ENCODE peak calls at places on chromosomes 13 and 19, in eight cellular contexts. F is left ventricle myocardium inferior, Q is heart right ventricle, W is fibroblast of lung, R is psoas muscle, B is stomach, L is spleen, D is GM23338. Z is an unnamed sample.

GRCh38 chr19:49677232-49677881 is at the start of gene PRMT1:
- DNase-seq in F (no peak), Q (no peak), W (no peak), R (peak; percentile 80), B (no peak), L (peak; percentile 92), D (peak; percentile 67), Z (peak; percentile 70)

GRCh38 chr19:33394006-33394722 is 20.7 kb downstream of the CEBPG start:
- DNase-seq in F (peak; percentile 57), Q (no peak), W (peak; percentile 82), R (peak; percentile 89), B (no peak), L (peak; percentile 78), D (no peak), Z (no peak)

GRCh38 chr19:13579388-13580060 is 73.2 kb upstream of the CACNA1A start:
- DNase-seq in F (no peak), Q (no peak), W (no peak), R (no peak), B (no peak), L (no peak), D (peak; percentile 30), Z (no peak)

GRCh38 chr13:97762141-97762540 is 191.3 kb upstream of the IPO5 start:
- DNase-seq in F (no peak), Q (no peak), W (no peak), R (no peak), B (no peak), L (no peak), D (no peak), Z (no peak)

GRCh38 chr13:78029891-78030290 is 111.3 kb upstream of the EDNRB start:
- DNase-seq in F (no peak), Q (no peak), W (no peak), R (no peak), B (no peak), L (no peak), D (no peak), Z (no peak)

GRCh38 chr13:48126944-48127814 is 32.3 kb upstream of the MED4 start:
- DNase-seq in F (peak; percentile 84), Q (peak; percentile 81), W (peak; percentile 83), R (peak; percentile 85), B (peak; percentile 29), L (no peak), D (peak; percentile 88), Z (peak; percentile 61)

GRCh38 chr13:47945738-47946137 is 55.3 kb downstream of the SUCLA2 start:
- DNase-seq in F (no peak), Q (no peak), W (peak; percentile 50), R (no peak), B (no peak), L (no peak), D (no peak), Z (peak; percentile 29)

GRCh38 chr19:54152267-54152666 is 7.3 kb downstream of the LENG1 start:
- DNase-seq in F (no peak), Q (no peak), W (no peak), R (no peak), B (no peak), L (no peak), D (no peak), Z (no peak)

GRCh38 chr13:60155978-60156377 is 7.8 kb downstream of the DIAPH3 start:
- DNase-seq in F (no peak), Q (no peak), W (no peak), R (no peak), B (no peak), L (no peak), D (peak; percentile 58), Z (no peak)

GRCh38 chr13:49652691-49653305 is 24.5 kb downstream of the ARL11 start:
- DNase-seq in F (no peak), Q (no peak), W (peak; percentile 39), R (peak; percentile 71), B (peak; percentile 30), L (no peak), D (peak; percentile 85), Z (peak; percentile 72)

GRCh38 chr13:26026211-26026610 is 25.6 kb downstream of the SHISA2 start:
- DNase-seq in F (no peak), Q (no peak), W (no peak), R (no peak), B (no peak), L (no peak), D (no peak), Z (no peak)

GRCh38 chr13:74210693-74211393 is 76.6 kb upstream of the KLF12 start:
- DNase-seq in F (no peak), Q (no peak), W (peak; percentile 93), R (no peak), B (peak; percentile 68), L (no peak), D (no peak), Z (no peak)

DNA sequence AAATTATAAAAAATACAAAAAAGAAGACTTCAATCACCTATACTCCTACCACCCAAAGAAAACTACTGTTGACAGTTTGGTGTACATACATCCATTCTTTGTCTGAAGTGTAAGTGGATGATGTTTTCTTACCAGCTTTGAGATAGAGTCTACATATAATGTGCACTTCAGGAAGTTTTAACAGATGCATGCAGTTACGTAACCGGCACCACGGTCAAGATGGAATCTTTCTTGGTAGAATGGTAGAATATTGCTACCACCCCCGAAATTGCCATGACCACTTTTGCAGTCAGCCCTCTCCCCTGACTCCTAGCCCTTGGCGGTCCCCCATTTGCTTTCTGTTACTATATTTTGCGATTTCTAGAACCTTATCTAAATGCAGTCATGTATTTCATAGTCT is 1.4 kb downstream of the CUL4A start:
- DNase-seq in F (no peak), Q (no peak), W (no peak), R (no peak), B (no peak), L (no peak), D (no peak), Z (no peak)
- H3K4me1 ChIP-seq in F (peaks cover 94% of the 10 kb centered on the region), Q (peaks cover 4% of the 10 kb centered on the region), W (peaks cover 13% of the 10 kb centered on the region), R (peaks cover 69% of the 10 kb centered on the region), B (peaks cover 80% of the 10 kb centered on the region), L (peaks cover 70% of the 10 kb centered on the region), D (peaks cover 34% of the 10 kb centered on the region), Z (peaks cover 4% of the 10 kb centered on the region)

GRCh38 chr19:45758921-45759320 is 10.1 kb downstream of the SIX5 start:
- DNase-seq in F (no peak), Q (no peak), W (no peak), R (no peak), B (no peak), L (no peak), D (no peak), Z (no peak)
- H3K4me3 ChIP-seq in F (no peak overlapping the region), Q (no peak overlapping the region), W (no peak overlapping the region), R (no peak overlapping the region), B (no peak overlapping the region), L (no peak overlapping the region), D (no peak overlapping the region), Z (no peak overlapping the region)

DNA sequence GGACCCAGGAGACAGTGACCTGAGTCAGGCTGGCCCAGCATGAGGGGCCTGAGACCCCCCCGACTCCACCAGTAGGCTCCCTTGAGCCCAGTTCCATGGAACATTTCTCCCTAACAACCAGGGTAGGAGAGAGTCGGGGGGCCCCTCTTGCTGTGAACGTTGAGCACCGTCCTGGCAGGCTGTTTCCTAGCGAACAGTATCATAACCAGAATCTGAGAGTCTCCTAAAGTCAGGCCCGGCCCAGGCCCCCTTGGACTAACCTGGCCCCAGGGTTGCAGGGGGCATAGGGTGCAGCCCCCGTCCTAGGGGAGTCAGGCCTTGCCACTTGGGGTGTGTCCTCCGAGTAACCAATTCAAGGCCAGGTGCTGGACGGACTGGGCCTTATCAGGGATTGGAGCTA is 13.7 kb downstream of the TMEM150B start:
- DNase-seq in F (no peak), Q (no peak), W (no peak), R (no peak), B (no peak), L (no peak), D (no peak), Z (no peak)
- H3K4me1 ChIP-seq in F (no peaks in the 10 kb centered on the region), Q (no peaks in the 10 kb centered on the region), W (no peaks in the 10 kb centered on the region), R (no peaks in the 10 kb centered on the region), B (no peaks in the 10 kb centered on the region), L (no peaks in the 10 kb centered on the region), D (peaks cover 5% of the 10 kb centered on the region), Z (no peaks in the 10 kb centered on the region)

GRCh38 chr13:112764028-112764427 is 74.2 kb downstream of the ATP11A start:
- DNase-seq in F (no peak), Q (no peak), W (no peak), R (no peak), B (no peak), L (no peak), D (no peak), Z (no peak)
- H3K4me3 ChIP-seq in F (no peak overlapping the region), Q (no peak overlapping the region), W (no peak overlapping the region), R (no peak overlapping the region), B (no peak overlapping the region), L (no peak overlapping the region), D (no peak overlapping the region), Z (no peak overlapping the region)

GRCh38 chr19:44566984-44567383 is 37.5 kb upstream of the CEACAM20 start:
- DNase-seq in F (no peak), Q (no peak), W (no peak), R (no peak), B (no peak), L (no peak), D (no peak), Z (no peak)
- H3K4me1 ChIP-seq in F (no peaks in the 10 kb centered on the region), Q (no peaks in the 10 kb centered on the region), W (no peaks in the 10 kb centered on the region), R (no peaks in the 10 kb centered on the region), B (no peaks in the 10 kb centered on the region), L (no peaks in the 10 kb centered on the region), D (no peaks in the 10 kb centered on the region), Z (peaks cover 23% of the 10 kb centered on the region)

GRCh38 chr19:28726533-28726932 is 486.4 kb downstream of the UQCRFS1 start:
- DNase-seq in F (no peak), Q (no peak), W (no peak), R (no peak), B (no peak), L (no peak), D (no peak), Z (no peak)

GRCh38 chr19:28731577-28731976 is 481.4 kb downstream of the UQCRFS1 start:
- DNase-seq in F (no peak), Q (no peak), W (no peak), R (no peak), B (no peak), L (no peak), D (no peak), Z (no peak)

GRCh38 chr19:28731113-28731512 is 481.8 kb downstream of the UQCRFS1 start:
- DNase-seq in F (no peak), Q (no peak), W (no peak), R (no peak), B (no peak), L (no peak), D (no peak), Z (no peak)

GRCh38 chr19:28727835-28728159 is 485.2 kb downstream of the UQCRFS1 start:
- DNase-seq in F (no peak), Q (no peak), W (no peak), R (no peak), B (no peak), L (no peak), D (no peak), Z (no peak)

DNA sequence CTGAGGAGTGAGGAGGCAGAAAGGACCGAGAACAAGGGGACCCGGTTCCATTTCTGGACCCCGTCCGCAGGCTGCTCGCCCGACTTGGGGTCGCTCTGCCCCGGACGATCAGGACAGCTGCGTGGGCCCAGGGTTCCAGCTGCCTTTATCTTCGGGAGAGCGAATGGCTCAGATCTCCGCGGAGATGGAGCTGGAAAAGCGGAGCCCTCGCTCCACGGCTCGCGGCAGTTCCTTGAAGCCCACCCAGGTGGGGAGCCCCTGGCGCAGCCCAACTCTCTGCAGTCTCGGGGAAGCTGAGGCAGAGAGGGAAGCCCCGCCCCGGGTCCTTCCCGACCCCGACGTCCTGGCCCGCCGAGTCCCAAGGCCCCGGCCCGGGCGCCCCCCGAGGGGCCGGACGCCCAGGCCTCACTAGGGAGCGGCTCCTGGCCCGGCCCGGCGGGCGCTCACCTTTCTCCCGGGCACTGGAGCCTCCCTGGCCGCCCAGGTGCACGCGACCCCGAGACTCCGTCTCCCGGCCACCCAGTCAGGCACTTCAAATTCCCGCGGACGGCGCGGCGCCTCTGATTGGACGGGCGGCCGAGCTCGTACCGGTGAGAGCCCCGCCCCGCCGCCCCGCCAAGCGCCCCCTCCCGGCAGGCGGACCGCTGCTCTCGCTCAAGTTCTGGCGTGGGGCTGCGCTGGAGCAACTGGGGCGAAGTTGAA is 485.7 kb downstream of the UQCRFS1 start:
- DNase-seq in F (no peak), Q (no peak), W (peak; percentile 34), R (no peak), B (no peak), L (peak; percentile 53), D (peak; percentile 85), Z (no peak)
- H3K4me3 ChIP-seq in F (peak overlapping the region; percentile 55), Q (peak overlapping the region; percentile 23), W (no peak overlapping the region), R (peak overlapping the region; percentile 44), B (peak overlapping the region; percentile 22), L (no peak overlapping the region), D (peak overlapping the region; percentile 62), Z (no peak overlapping the region)